ENCODE peak calls at places on chromosomes 13 and 19, in four cellular contexts. Y is heart left ventricle, T is HCT116, K is AG04450. Q is an unnamed sample.
A peak's percentile ranks its signal among the peaks of the same experiment; 100 is the strongest.

GRCh38 chr13:45873491-45874360 is 22.2 kb upstream of the SIAH3 start:
- DNase-seq in Y (no peak), T (peak; percentile 50), K (no peak), Q (no peak)

GRCh38 chr13:109154146-109154545 is 524.7 kb downstream of the MYO16 start:
- DNase-seq in Y (no peak), T (no peak), K (no peak), Q (no peak)

GRCh38 chr19:8569066-8569761 is 8.0 kb downstream of the MYO1F start:
- DNase-seq in Y (no peak), T (peak; percentile 49), K (peak; percentile 90), Q (peak; percentile 65)

GRCh38 chr13:95707035-95707434 is 30.1 kb downstream of the DNAJC3 start:
- DNase-seq in Y (no peak), T (no peak), K (no peak), Q (no peak)

GRCh38 chr13:57631607-57632275 is at the start of gene PCDH17:
- DNase-seq in Y (peak; percentile 69), T (no peak), K (no peak), Q (no peak)

GRCh38 chr13:84607614-84608013 is 725.3 kb upstream of the SLITRK1 start:
- DNase-seq in Y (peak; percentile 7), T (no peak), K (peak; percentile 50), Q (peak; percentile 1)

GRCh38 chr13:44764334-44764733 is 188.2 kb upstream of the TSC22D1 start:
- DNase-seq in Y (no peak), T (no peak), K (no peak), Q (no peak)

GRCh38 chr13:102402292-102402691 is 444 bp upstream of the FGF14 start:
- DNase-seq in Y (peak; percentile 31), T (no peak), K (no peak), Q (no peak)

GRCh38 chr13:62432906-62433305 is 1017.3 kb upstream of the PCDH20 start:
- DNase-seq in Y (no peak), T (no peak), K (no peak), Q (no peak)

GRCh38 chr19:53868091-53868891 is 608 bp downstream of the MYADM start:
- DNase-seq in Y (peak; percentile 52), T (no peak), K (no peak), Q (no peak)

GRCh38 chr19:50480281-50481111 is 3.8 kb upstream of the GARIN5A start:
- DNase-seq in Y (no peak), T (no peak), K (no peak), Q (no peak)

GRCh38 chr19:50481351-50482149 is 4.9 kb upstream of the GARIN5A start:
- DNase-seq in Y (no peak), T (no peak), K (no peak), Q (no peak)

GRCh38 chr19:50479761-50480251 is 3.2 kb upstream of the GARIN5A start:
- DNase-seq in Y (no peak), T (no peak), K (no peak), Q (no peak)

GRCh38 chr19:50482886-50483285 is 6.2 kb upstream of the GARIN5A start:
- DNase-seq in Y (no peak), T (no peak), K (no peak), Q (no peak)

DNA sequence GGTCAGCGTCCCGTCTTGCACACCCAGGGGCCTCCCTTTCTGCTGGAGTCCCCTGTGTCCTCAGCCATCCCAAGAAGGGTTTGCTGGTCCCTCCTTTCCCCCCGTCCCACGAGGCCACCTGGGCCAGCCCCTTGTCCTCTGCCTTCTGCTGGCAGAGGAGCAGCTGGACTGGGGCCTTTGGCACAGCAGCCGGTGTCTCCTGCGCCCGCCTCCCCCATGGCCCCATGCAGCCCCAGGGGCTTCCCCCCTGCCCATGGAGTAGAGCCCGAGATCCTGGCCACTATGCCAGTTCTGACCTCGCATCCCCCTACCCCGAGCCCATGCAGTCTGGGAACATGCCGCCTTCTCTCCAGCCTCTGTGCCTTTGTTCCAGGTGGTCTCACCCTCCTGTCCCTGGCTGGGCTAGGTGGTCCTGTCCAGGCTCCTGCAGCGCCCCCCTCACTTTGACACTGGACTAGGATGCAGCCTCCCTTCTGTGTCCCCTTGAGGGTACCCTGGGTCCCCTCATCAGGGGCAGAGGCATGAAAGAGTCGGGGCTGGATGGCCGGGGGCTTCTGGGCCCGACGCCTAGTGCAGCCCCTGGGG is 5.7 kb upstream of the GARIN5A start:
- DNase-seq in Y (no peak), T (no peak), K (no peak), Q (no peak)
- H3K4me3 ChIP-seq in Y (no peak overlapping the region), T (no peak overlapping the region), K (no peak overlapping the region), Q (no peak overlapping the region)

GRCh38 chr19:51701468-51702100 is 8.5 kb downstream of the SPACA6 start:
- DNase-seq in Y (no peak), T (no peak), K (no peak), Q (no peak)

GRCh38 chr19:51704601-51705000 is 11.5 kb downstream of the SPACA6 start:
- DNase-seq in Y (no peak), T (no peak), K (no peak), Q (no peak)

GRCh38 chr19:51702754-51703654 is 9.9 kb downstream of the SPACA6 start:
- DNase-seq in Y (no peak), T (no peak), K (no peak), Q (no peak)

GRCh38 chr19:51702103-51702753 is 9.1 kb downstream of the SPACA6 start:
- DNase-seq in Y (peak; percentile 75), T (no peak), K (no peak), Q (no peak)

DNA sequence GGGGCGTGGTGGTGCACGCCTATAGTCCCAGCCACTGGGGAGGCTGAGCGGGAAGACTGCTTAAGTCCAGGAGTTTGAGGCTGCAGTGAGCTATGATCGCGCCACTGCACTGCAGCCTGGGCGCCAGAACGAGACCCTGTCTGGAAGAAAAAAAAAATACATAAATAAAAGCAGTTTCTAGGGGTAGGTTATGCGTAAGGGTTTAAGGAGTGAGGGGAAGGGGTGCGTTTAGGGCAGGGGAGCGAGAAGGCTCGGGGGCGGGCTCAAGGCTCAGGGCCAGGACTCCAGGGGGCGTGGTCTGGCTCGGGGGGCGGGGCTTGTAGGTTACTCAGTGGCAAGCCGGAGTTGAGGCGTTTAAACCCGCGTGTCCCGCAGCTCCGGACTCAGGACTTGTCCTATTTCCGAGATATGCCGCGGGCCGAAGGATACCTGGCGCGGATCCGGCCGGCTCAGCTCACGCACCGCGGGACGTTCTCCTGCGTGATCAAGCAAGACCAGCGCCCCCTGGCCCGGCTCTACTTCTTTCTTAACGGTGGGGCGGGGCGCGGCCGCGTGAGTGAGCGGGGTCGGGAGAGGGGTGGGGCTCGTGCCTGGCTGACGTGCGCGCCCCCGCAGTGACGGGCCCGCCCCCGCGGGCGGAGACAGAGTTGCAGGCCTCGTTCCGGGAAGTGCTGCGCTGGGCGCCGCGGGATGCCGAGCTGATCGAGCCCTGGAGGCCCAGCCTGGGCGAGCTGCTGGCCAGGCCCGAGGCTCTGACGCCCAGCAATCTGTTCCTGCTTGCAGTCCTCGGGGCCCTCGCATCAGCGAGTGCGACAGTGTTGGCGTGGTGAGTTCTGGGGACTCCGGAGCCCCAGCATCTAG is 10.8 kb downstream of the SPACA6 start:
- DNase-seq in Y (peak; percentile 97), T (peak; percentile 80), K (peak; percentile 67), Q (no peak)
- TF ChIP-seq CTCF in Y (peak; percentile 80), T (peak; percentile 55), K (peak; percentile 61), Q (peak; percentile 47)

DNA sequence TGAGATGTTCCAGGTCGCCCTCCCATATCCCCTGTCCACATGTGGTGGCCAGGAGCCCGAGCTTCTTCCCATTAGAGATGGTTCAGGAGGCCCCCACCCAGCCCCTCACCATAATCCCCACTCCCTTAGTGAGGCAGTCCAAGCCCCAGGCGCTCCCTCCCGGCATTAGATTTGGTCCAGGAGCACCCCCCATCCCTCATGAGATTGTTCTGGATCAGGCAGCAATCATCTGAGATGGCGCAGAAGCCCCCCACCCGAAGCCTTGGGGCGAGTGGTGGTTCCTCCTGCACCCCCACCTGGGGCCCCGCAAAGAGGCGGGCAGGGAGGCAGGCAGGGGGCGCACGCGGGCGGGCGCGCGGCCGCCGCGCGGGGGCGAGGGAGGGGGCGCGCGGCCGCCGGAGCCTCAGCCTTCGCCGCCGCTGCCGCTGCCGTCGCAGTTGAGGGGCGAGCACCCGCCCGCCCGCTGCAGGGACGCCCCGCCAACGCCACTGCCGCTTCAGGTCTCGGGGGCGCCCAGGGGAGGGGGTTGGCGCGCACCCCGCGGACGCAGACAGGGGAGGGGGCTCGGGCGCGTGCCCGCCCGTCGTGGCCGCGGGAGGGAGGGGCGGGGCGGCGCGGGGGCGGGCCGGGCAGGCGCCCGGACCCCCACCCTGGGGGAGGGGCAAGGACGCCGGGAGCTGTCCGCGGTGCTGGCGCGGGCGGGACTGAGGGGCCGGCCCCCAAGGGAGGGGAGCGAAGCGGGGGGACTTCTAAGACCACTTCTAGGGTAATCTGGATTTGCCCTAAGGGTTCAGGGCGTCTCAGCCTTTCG is 46.4 kb upstream of the SHKBP1 start:
- DNase-seq in Y (peak; percentile 23), T (no peak), K (no peak), Q (no peak)
- H3K4me3 ChIP-seq in Y (no peak overlapping the region), T (peak overlapping the region; percentile 41), K (peak overlapping the region; percentile 25), Q (no peak overlapping the region)

GRCh38 chr13:80921556-80921955 is 580.6 kb upstream of the SPRY2 start:
- DNase-seq in Y (no peak), T (no peak), K (no peak), Q (no peak)
- TF ChIP-seq CTCF in Y (no peak), T (no peak), K (no peak), Q (no peak)

GRCh38 chr13:107864543-107865460 is 350.5 kb downstream of the LIG4 start:
- DNase-seq in Y (no peak), T (no peak), K (peak; percentile 49), Q (peak; percentile 6)

GRCh38 chr13:107866666-107867623 is 348.4 kb downstream of the LIG4 start:
- DNase-seq in Y (no peak), T (no peak), K (no peak), Q (no peak)

GRCh38 chr13:107867701-107868661 is 347.4 kb downstream of the LIG4 start:
- DNase-seq in Y (no peak), T (no peak), K (no peak), Q (no peak)

GRCh38 chr13:107865643-107866006 is 349.7 kb downstream of the LIG4 start:
- DNase-seq in Y (no peak), T (no peak), K (no peak), Q (no peak)

GRCh38 chr13:107866007-107866665 is 349.2 kb downstream of the LIG4 start:
- DNase-seq in Y (no peak), T (no peak), K (no peak), Q (no peak)
- H3K4me3 ChIP-seq in Y (peak overlapping the region; percentile 37), T (no peak overlapping the region), K (peak overlapping the region; percentile 79), Q (no peak overlapping the region)

DNA sequence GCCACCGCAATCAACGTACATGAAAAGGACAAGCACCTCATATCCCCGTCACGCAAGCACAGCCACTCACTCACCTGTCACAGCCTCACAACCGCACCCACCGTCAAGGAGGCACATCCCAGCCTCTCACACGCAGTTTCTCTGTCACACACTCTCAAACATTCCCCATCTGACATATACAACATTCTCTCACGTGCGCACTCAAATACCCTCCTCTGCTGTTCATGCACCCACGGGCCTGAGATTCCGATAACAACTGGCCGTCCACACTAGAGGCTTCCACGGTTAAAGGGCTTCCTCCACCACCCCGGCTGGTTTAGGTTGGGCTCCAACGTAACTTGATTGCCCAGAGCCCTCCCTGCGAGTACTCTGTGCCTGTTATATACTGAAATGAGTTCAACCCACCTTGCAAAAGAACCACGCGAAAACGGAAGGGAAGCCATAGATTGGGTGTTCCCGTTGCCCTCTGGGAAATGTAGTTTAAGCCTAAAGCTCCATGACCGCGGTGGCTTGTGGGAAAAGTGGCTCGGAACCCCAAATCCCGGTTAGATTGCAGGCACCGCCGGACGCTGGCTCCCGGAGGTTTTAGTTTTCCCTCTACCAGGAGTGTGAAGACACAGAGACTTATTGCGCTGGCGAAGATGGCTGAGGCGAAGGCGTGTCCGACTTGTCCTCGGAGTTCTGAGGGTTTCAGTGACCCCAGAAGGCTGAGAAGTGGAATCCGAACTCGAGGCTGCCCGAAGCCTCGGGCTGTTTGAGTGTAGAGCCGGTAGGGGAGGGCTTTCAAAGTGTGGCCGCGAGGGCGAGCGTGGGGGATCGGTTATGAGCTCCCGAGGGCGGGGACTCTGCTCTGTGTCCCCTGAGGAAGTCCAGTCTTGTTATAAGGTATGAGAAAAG is at the start of gene ZNF573:
- DNase-seq in Y (peak; percentile 88), T (peak; percentile 84), K (peak; percentile 65), Q (peak; percentile 83)
- TF ChIP-seq CTCF in Y (no peak), T (no peak), K (peak; percentile 35), Q (no peak)

GRCh38 chr19:57651654-57651996 is 17.1 kb upstream of the ZSCAN4 start:
- DNase-seq in Y (no peak), T (no peak), K (no peak), Q (no peak)
- H3K4me3 ChIP-seq in Y (peak overlapping the region; percentile 10), T (no peak overlapping the region), K (no peak overlapping the region), Q (no peak overlapping the region)

Q was measured in HFF-Myc.